ENCODE peak calls at places on chromosomes 4 and X, in seven cellular contexts. E, C, F, I, R, U and M are unnamed samples.

GRCh38 chrX:9354918-9355317 is 109.9 kb upstream of the TBL1X start:
- DNase-seq in E (no peak), C (no peak), F (no peak), I (no peak), R (no peak), U (no peak), M (no peak)

GRCh38 chr4:136939781-136940180 is 592.5 kb downstream of the PCDH18 start:
- DNase-seq in E (no peak), C (no peak), F (no peak), I (no peak), R (no peak), U (no peak), M (peak)

GRCh38 chrX:13938766-13939530 is 90.7 kb downstream of the GEMIN8 start:
- DNase-seq in E (no peak), C (no peak), F (no peak), I (no peak), R (no peak), U (no peak), M (peak)

GRCh38 chr4:124028172-124028571 is 631.6 kb downstream of the SPRY1 start:
- DNase-seq in E (no peak), C (no peak), F (no peak), I (no peak), R (no peak), U (no peak), M (peak)

GRCh38 chrX:49243166-49243565 is 7.9 kb downstream of the CCDC22 start:
- DNase-seq in E (no peak), C (no peak), F (no peak), I (no peak), R (no peak), U (no peak), M (no peak)

GRCh38 chr4:99022566-99022965 is 27.0 kb downstream of the METAP1 start:
- DNase-seq in E (no peak), C (no peak), F (no peak), I (no peak), R (no peak), U (no peak), M (no peak)

GRCh38 chrX:37905436-37906147 is 58.2 kb upstream of the DYNLT3 start:
- DNase-seq in E (peak), C (peak), F (no peak), I (no peak), R (no peak), U (peak), M (peak)

GRCh38 chr4:99414401-99414800 is 20.7 kb downstream of the ADH7 start:
- DNase-seq in E (no peak), C (no peak), F (no peak), I (no peak), R (no peak), U (no peak), M (no peak)

GRCh38 chr4:47705326-47705981 is 132.4 kb downstream of the CORIN start:
- DNase-seq in E (peak), C (no peak), F (no peak), I (no peak), R (no peak), U (peak), M (no peak)